ENCODE peak calls at places on chromosomes 13 and 19, in ten cellular contexts. One of them, this sample, is unnamed.

GRCh38 chr13:23657056-23657455 is 86.8 kb downstream of the TNFRSF19 start:
- DNase-seq in thoracic aorta: no peak
- DNase-seq in HFFc6: no peak
- DNase-seq in NT2/D1: no peak
- DNase-seq in stimulated activated CD4-positive, alpha-beta T cell treated with anti-CD3 and anti-CD28 coated beads, TNF-alpha, amount 100 ng/mL, for 1 hour: no peak
- DNase-seq in GF-D8: no peak
- DNase-seq in type B pancreatic cell: no peak
- DNase-seq in activated naive CD4-positive, alpha-beta T cell treated with anti-CD3 and anti-CD28 coated beads for 36 hours: no peak
- DNase-seq in nephron progenitor cell: no peak
- DNase-seq in CD8-positive, alpha-beta T cell: no peak
- DNase-seq in this sample: no peak

GRCh38 chr19:48325265-48325910 is at the start of gene EMP3:
- DNase-seq in NT2/D1: peak
- DNase-seq in GF-D8: peak
- DNase-seq in HFFc6: peak
- DNase-seq in thoracic aorta: peak
- DNase-seq in CD8-positive, alpha-beta T cell: peak
- DNase-seq in type B pancreatic cell: no peak
- DNase-seq in nephron progenitor cell: peak
- DNase-seq in stimulated activated CD4-positive, alpha-beta T cell treated with anti-CD3 and anti-CD28 coated beads, TNF-alpha, amount 100 ng/mL, for 1 hour: peak
- DNase-seq in activated naive CD4-positive, alpha-beta T cell treated with anti-CD3 and anti-CD28 coated beads for 36 hours: peak
- DNase-seq in this sample: peak

GRCh38 chr13:75850915-75851314 is 214.8 kb downstream of the LMO7 start:
- DNase-seq in stimulated activated CD4-positive, alpha-beta T cell treated with anti-CD3 and anti-CD28 coated beads, TNF-alpha, amount 100 ng/mL, for 1 hour: no peak
- DNase-seq in CD8-positive, alpha-beta T cell: no peak
- DNase-seq in NT2/D1: no peak
- DNase-seq in nephron progenitor cell: no peak
- DNase-seq in GF-D8: no peak
- DNase-seq in HFFc6: no peak
- DNase-seq in activated naive CD4-positive, alpha-beta T cell treated with anti-CD3 and anti-CD28 coated beads for 36 hours: no peak
- DNase-seq in type B pancreatic cell: no peak
- DNase-seq in thoracic aorta: no peak
- DNase-seq in this sample: peak

GRCh38 chr19:35777411-35777841 is 2.1 kb downstream of the ARHGAP33 start:
- DNase-seq in NT2/D1: peak
- DNase-seq in thoracic aorta: no peak
- DNase-seq in CD8-positive, alpha-beta T cell: no peak
- DNase-seq in GF-D8: no peak
- DNase-seq in stimulated activated CD4-positive, alpha-beta T cell treated with anti-CD3 and anti-CD28 coated beads, TNF-alpha, amount 100 ng/mL, for 1 hour: no peak
- DNase-seq in HFFc6: no peak
- DNase-seq in type B pancreatic cell: peak
- DNase-seq in activated naive CD4-positive, alpha-beta T cell treated with anti-CD3 and anti-CD28 coated beads for 36 hours: no peak
- DNase-seq in nephron progenitor cell: no peak
- DNase-seq in this sample: no peak

GRCh38 chr19:51181913-51182419 is 39.9 kb downstream of the SIGLEC7 start:
- DNase-seq in nephron progenitor cell: no peak
- DNase-seq in activated naive CD4-positive, alpha-beta T cell treated with anti-CD3 and anti-CD28 coated beads for 36 hours: no peak
- DNase-seq in type B pancreatic cell: no peak
- DNase-seq in stimulated activated CD4-positive, alpha-beta T cell treated with anti-CD3 and anti-CD28 coated beads, TNF-alpha, amount 100 ng/mL, for 1 hour: no peak
- DNase-seq in HFFc6: no peak
- DNase-seq in thoracic aorta: no peak
- DNase-seq in GF-D8: no peak
- DNase-seq in CD8-positive, alpha-beta T cell: no peak
- DNase-seq in NT2/D1: peak
- DNase-seq in this sample: no peak

GRCh38 chr19:49148784-49149651 is 6.2 kb downstream of the HRC start:
- DNase-seq in activated naive CD4-positive, alpha-beta T cell treated with anti-CD3 and anti-CD28 coated beads for 36 hours: peak
- DNase-seq in CD8-positive, alpha-beta T cell: peak
- DNase-seq in nephron progenitor cell: peak
- DNase-seq in NT2/D1: peak
- DNase-seq in type B pancreatic cell: peak
- DNase-seq in GF-D8: peak
- DNase-seq in HFFc6: peak
- DNase-seq in stimulated activated CD4-positive, alpha-beta T cell treated with anti-CD3 and anti-CD28 coated beads, TNF-alpha, amount 100 ng/mL, for 1 hour: peak
- DNase-seq in thoracic aorta: peak
- DNase-seq in this sample: peak

GRCh38 chr19:21466627-21467026 is 38.8 kb upstream of the ZNF429 start:
- DNase-seq in activated naive CD4-positive, alpha-beta T cell treated with anti-CD3 and anti-CD28 coated beads for 36 hours: no peak
- DNase-seq in thoracic aorta: no peak
- DNase-seq in stimulated activated CD4-positive, alpha-beta T cell treated with anti-CD3 and anti-CD28 coated beads, TNF-alpha, amount 100 ng/mL, for 1 hour: no peak
- DNase-seq in HFFc6: no peak
- DNase-seq in GF-D8: no peak
- DNase-seq in type B pancreatic cell: peak
- DNase-seq in nephron progenitor cell: no peak
- DNase-seq in NT2/D1: no peak
- DNase-seq in CD8-positive, alpha-beta T cell: no peak
- DNase-seq in this sample: no peak

GRCh38 chr13:107716741-107717140 is 498.6 kb downstream of the LIG4 start:
- DNase-seq in type B pancreatic cell: no peak
- DNase-seq in nephron progenitor cell: no peak
- DNase-seq in HFFc6: no peak
- DNase-seq in NT2/D1: no peak
- DNase-seq in thoracic aorta: no peak
- DNase-seq in CD8-positive, alpha-beta T cell: no peak
- DNase-seq in activated naive CD4-positive, alpha-beta T cell treated with anti-CD3 and anti-CD28 coated beads for 36 hours: no peak
- DNase-seq in GF-D8: no peak
- DNase-seq in stimulated activated CD4-positive, alpha-beta T cell treated with anti-CD3 and anti-CD28 coated beads, TNF-alpha, amount 100 ng/mL, for 1 hour: no peak
- DNase-seq in this sample: no peak

GRCh38 chr13:36148436-36148835 is 17.3 kb upstream of the DCLK1 start:
- DNase-seq in GF-D8: no peak
- DNase-seq in stimulated activated CD4-positive, alpha-beta T cell treated with anti-CD3 and anti-CD28 coated beads, TNF-alpha, amount 100 ng/mL, for 1 hour: no peak
- DNase-seq in activated naive CD4-positive, alpha-beta T cell treated with anti-CD3 and anti-CD28 coated beads for 36 hours: no peak
- DNase-seq in HFFc6: no peak
- DNase-seq in CD8-positive, alpha-beta T cell: no peak
- DNase-seq in NT2/D1: no peak
- DNase-seq in nephron progenitor cell: no peak
- DNase-seq in type B pancreatic cell: no peak
- DNase-seq in thoracic aorta: no peak
- DNase-seq in this sample: no peak

GRCh38 chr19:21566073-21566472 is 60.7 kb downstream of the ZNF429 start:
- DNase-seq in GF-D8: no peak
- DNase-seq in thoracic aorta: no peak
- DNase-seq in activated naive CD4-positive, alpha-beta T cell treated with anti-CD3 and anti-CD28 coated beads for 36 hours: peak
- DNase-seq in stimulated activated CD4-positive, alpha-beta T cell treated with anti-CD3 and anti-CD28 coated beads, TNF-alpha, amount 100 ng/mL, for 1 hour: no peak
- DNase-seq in type B pancreatic cell: no peak
- DNase-seq in nephron progenitor cell: no peak
- DNase-seq in CD8-positive, alpha-beta T cell: no peak
- DNase-seq in HFFc6: no peak
- DNase-seq in NT2/D1: no peak
- DNase-seq in this sample: peak

GRCh38 chr19:37572203-37572602 is 22.4 kb downstream of the ZNF571 start:
- DNase-seq in GF-D8: no peak
- DNase-seq in activated naive CD4-positive, alpha-beta T cell treated with anti-CD3 and anti-CD28 coated beads for 36 hours: no peak
- DNase-seq in stimulated activated CD4-positive, alpha-beta T cell treated with anti-CD3 and anti-CD28 coated beads, TNF-alpha, amount 100 ng/mL, for 1 hour: no peak
- DNase-seq in HFFc6: peak
- DNase-seq in type B pancreatic cell: no peak
- DNase-seq in CD8-positive, alpha-beta T cell: no peak
- DNase-seq in nephron progenitor cell: no peak
- DNase-seq in NT2/D1: no peak
- DNase-seq in thoracic aorta: no peak
- DNase-seq in this sample: peak

GRCh38 chr19:46728693-46729339 is 11.9 kb upstream of the PRKD2 start:
- DNase-seq in thoracic aorta: no peak
- DNase-seq in type B pancreatic cell: no peak
- DNase-seq in activated naive CD4-positive, alpha-beta T cell treated with anti-CD3 and anti-CD28 coated beads for 36 hours: peak
- DNase-seq in CD8-positive, alpha-beta T cell: peak
- DNase-seq in HFFc6: peak
- DNase-seq in stimulated activated CD4-positive, alpha-beta T cell treated with anti-CD3 and anti-CD28 coated beads, TNF-alpha, amount 100 ng/mL, for 1 hour: peak
- DNase-seq in nephron progenitor cell: peak
- DNase-seq in GF-D8: no peak
- DNase-seq in NT2/D1: no peak
- DNase-seq in this sample: no peak

GRCh38 chr19:10752237-10752912 is 34.5 kb downstream of the DNM2 start:
- DNase-seq in HFFc6: no peak
- DNase-seq in activated naive CD4-positive, alpha-beta T cell treated with anti-CD3 and anti-CD28 coated beads for 36 hours: no peak
- DNase-seq in nephron progenitor cell: no peak
- DNase-seq in NT2/D1: no peak
- DNase-seq in type B pancreatic cell: no peak
- DNase-seq in GF-D8: no peak
- DNase-seq in stimulated activated CD4-positive, alpha-beta T cell treated with anti-CD3 and anti-CD28 coated beads, TNF-alpha, amount 100 ng/mL, for 1 hour: no peak
- DNase-seq in thoracic aorta: no peak
- DNase-seq in CD8-positive, alpha-beta T cell: no peak
- DNase-seq in this sample: no peak

GRCh38 chr19:55484571-55485438 is at the start of gene NAT14:
- DNase-seq in HFFc6: peak
- DNase-seq in CD8-positive, alpha-beta T cell: peak
- DNase-seq in thoracic aorta: no peak
- DNase-seq in activated naive CD4-positive, alpha-beta T cell treated with anti-CD3 and anti-CD28 coated beads for 36 hours: peak
- DNase-seq in NT2/D1: peak
- DNase-seq in stimulated activated CD4-positive, alpha-beta T cell treated with anti-CD3 and anti-CD28 coated beads, TNF-alpha, amount 100 ng/mL, for 1 hour: peak
- DNase-seq in nephron progenitor cell: peak
- DNase-seq in type B pancreatic cell: peak
- DNase-seq in GF-D8: no peak
- DNase-seq in this sample: no peak

GRCh38 chr19:45994456-45994988 is 745 bp upstream of the CCDC61 start:
- DNase-seq in nephron progenitor cell: no peak
- DNase-seq in stimulated activated CD4-positive, alpha-beta T cell treated with anti-CD3 and anti-CD28 coated beads, TNF-alpha, amount 100 ng/mL, for 1 hour: no peak
- DNase-seq in CD8-positive, alpha-beta T cell: no peak
- DNase-seq in GF-D8: no peak
- DNase-seq in activated naive CD4-positive, alpha-beta T cell treated with anti-CD3 and anti-CD28 coated beads for 36 hours: no peak
- DNase-seq in HFFc6: no peak
- DNase-seq in type B pancreatic cell: no peak
- DNase-seq in thoracic aorta: no peak
- DNase-seq in NT2/D1: no peak
- DNase-seq in this sample: peak

GRCh38 chr13:27524981-27525975 is 74.9 kb upstream of the MTIF3 start:
- DNase-seq in GF-D8: no peak
- DNase-seq in NT2/D1: no peak
- DNase-seq in activated naive CD4-positive, alpha-beta T cell treated with anti-CD3 and anti-CD28 coated beads for 36 hours: no peak
- DNase-seq in nephron progenitor cell: no peak
- DNase-seq in CD8-positive, alpha-beta T cell: no peak
- DNase-seq in stimulated activated CD4-positive, alpha-beta T cell treated with anti-CD3 and anti-CD28 coated beads, TNF-alpha, amount 100 ng/mL, for 1 hour: no peak
- DNase-seq in thoracic aorta: no peak
- DNase-seq in HFFc6: no peak
- DNase-seq in type B pancreatic cell: no peak
- DNase-seq in this sample: no peak

GRCh38 chr19:58252102-58252685 is 23.5 kb downstream of the ZNF544 start:
- DNase-seq in GF-D8: no peak
- DNase-seq in nephron progenitor cell: no peak
- DNase-seq in thoracic aorta: no peak
- DNase-seq in CD8-positive, alpha-beta T cell: no peak
- DNase-seq in NT2/D1: no peak
- DNase-seq in HFFc6: no peak
- DNase-seq in activated naive CD4-positive, alpha-beta T cell treated with anti-CD3 and anti-CD28 coated beads for 36 hours: no peak
- DNase-seq in stimulated activated CD4-positive, alpha-beta T cell treated with anti-CD3 and anti-CD28 coated beads, TNF-alpha, amount 100 ng/mL, for 1 hour: no peak
- DNase-seq in type B pancreatic cell: no peak
- DNase-seq in this sample: no peak

GRCh38 chr13:107185889-107186288 is 618.0 kb upstream of the ARGLU1 start:
- DNase-seq in CD8-positive, alpha-beta T cell: no peak
- DNase-seq in GF-D8: no peak
- DNase-seq in NT2/D1: no peak
- DNase-seq in activated naive CD4-positive, alpha-beta T cell treated with anti-CD3 and anti-CD28 coated beads for 36 hours: no peak
- DNase-seq in stimulated activated CD4-positive, alpha-beta T cell treated with anti-CD3 and anti-CD28 coated beads, TNF-alpha, amount 100 ng/mL, for 1 hour: no peak
- DNase-seq in type B pancreatic cell: no peak
- DNase-seq in HFFc6: no peak
- DNase-seq in thoracic aorta: no peak
- DNase-seq in nephron progenitor cell: no peak
- DNase-seq in this sample: peak

GRCh38 chr13:67736646-67737420 is 506.7 kb upstream of the PCDH9 start:
- DNase-seq in activated naive CD4-positive, alpha-beta T cell treated with anti-CD3 and anti-CD28 coated beads for 36 hours: no peak
- DNase-seq in type B pancreatic cell: no peak
- DNase-seq in thoracic aorta: no peak
- DNase-seq in CD8-positive, alpha-beta T cell: no peak
- DNase-seq in nephron progenitor cell: peak
- DNase-seq in GF-D8: no peak
- DNase-seq in stimulated activated CD4-positive, alpha-beta T cell treated with anti-CD3 and anti-CD28 coated beads, TNF-alpha, amount 100 ng/mL, for 1 hour: no peak
- DNase-seq in NT2/D1: peak
- DNase-seq in HFFc6: no peak
- DNase-seq in this sample: peak

GRCh38 chr19:2345794-2346663 is 14.0 kb upstream of the TMPRSS9 start:
- DNase-seq in HFFc6: no peak
- DNase-seq in thoracic aorta: no peak
- DNase-seq in nephron progenitor cell: no peak
- DNase-seq in type B pancreatic cell: no peak
- DNase-seq in GF-D8: no peak
- DNase-seq in stimulated activated CD4-positive, alpha-beta T cell treated with anti-CD3 and anti-CD28 coated beads, TNF-alpha, amount 100 ng/mL, for 1 hour: no peak
- DNase-seq in CD8-positive, alpha-beta T cell: no peak
- DNase-seq in NT2/D1: no peak
- DNase-seq in activated naive CD4-positive, alpha-beta T cell treated with anti-CD3 and anti-CD28 coated beads for 36 hours: no peak
- DNase-seq in this sample: no peak

GRCh38 chr13:98144501-98145350 is 1.8 kb downstream of the FARP1 start:
- DNase-seq in HFFc6: peak
- DNase-seq in activated naive CD4-positive, alpha-beta T cell treated with anti-CD3 and anti-CD28 coated beads for 36 hours: no peak
- DNase-seq in NT2/D1: no peak
- DNase-seq in stimulated activated CD4-positive, alpha-beta T cell treated with anti-CD3 and anti-CD28 coated beads, TNF-alpha, amount 100 ng/mL, for 1 hour: no peak
- DNase-seq in GF-D8: no peak
- DNase-seq in type B pancreatic cell: no peak
- DNase-seq in CD8-positive, alpha-beta T cell: no peak
- DNase-seq in nephron progenitor cell: peak
- DNase-seq in thoracic aorta: no peak
- DNase-seq in this sample: peak

GRCh38 chr13:76161143-76161542 is 525.0 kb downstream of the LMO7 start:
- DNase-seq in CD8-positive, alpha-beta T cell: no peak
- DNase-seq in thoracic aorta: no peak
- DNase-seq in nephron progenitor cell: no peak
- DNase-seq in stimulated activated CD4-positive, alpha-beta T cell treated with anti-CD3 and anti-CD28 coated beads, TNF-alpha, amount 100 ng/mL, for 1 hour: no peak
- DNase-seq in HFFc6: no peak
- DNase-seq in GF-D8: no peak
- DNase-seq in NT2/D1: no peak
- DNase-seq in activated naive CD4-positive, alpha-beta T cell treated with anti-CD3 and anti-CD28 coated beads for 36 hours: no peak
- DNase-seq in type B pancreatic cell: no peak
- DNase-seq in this sample: no peak

GRCh38 chr13:74715718-74716117 is 581.5 kb upstream of the KLF12 start:
- DNase-seq in HFFc6: no peak
- DNase-seq in activated naive CD4-positive, alpha-beta T cell treated with anti-CD3 and anti-CD28 coated beads for 36 hours: no peak
- DNase-seq in GF-D8: no peak
- DNase-seq in type B pancreatic cell: no peak
- DNase-seq in NT2/D1: no peak
- DNase-seq in nephron progenitor cell: no peak
- DNase-seq in CD8-positive, alpha-beta T cell: no peak
- DNase-seq in stimulated activated CD4-positive, alpha-beta T cell treated with anti-CD3 and anti-CD28 coated beads, TNF-alpha, amount 100 ng/mL, for 1 hour: no peak
- DNase-seq in thoracic aorta: no peak
- DNase-seq in this sample: no peak

GRCh38 chr13:40319699-40320586 is 346.5 kb downstream of the FOXO1 start:
- DNase-seq in CD8-positive, alpha-beta T cell: no peak
- DNase-seq in type B pancreatic cell: no peak
- DNase-seq in thoracic aorta: no peak
- DNase-seq in nephron progenitor cell: no peak
- DNase-seq in HFFc6: no peak
- DNase-seq in NT2/D1: no peak
- DNase-seq in GF-D8: no peak
- DNase-seq in stimulated activated CD4-positive, alpha-beta T cell treated with anti-CD3 and anti-CD28 coated beads, TNF-alpha, amount 100 ng/mL, for 1 hour: no peak
- DNase-seq in activated naive CD4-positive, alpha-beta T cell treated with anti-CD3 and anti-CD28 coated beads for 36 hours: peak
- DNase-seq in this sample: no peak

GRCh38 chr13:33016414-33017409 is at the start of gene KL:
- DNase-seq in type B pancreatic cell: no peak
- DNase-seq in thoracic aorta: no peak
- DNase-seq in activated naive CD4-positive, alpha-beta T cell treated with anti-CD3 and anti-CD28 coated beads for 36 hours: peak
- DNase-seq in NT2/D1: no peak
- DNase-seq in nephron progenitor cell: peak
- DNase-seq in CD8-positive, alpha-beta T cell: no peak
- DNase-seq in stimulated activated CD4-positive, alpha-beta T cell treated with anti-CD3 and anti-CD28 coated beads, TNF-alpha, amount 100 ng/mL, for 1 hour: no peak
- DNase-seq in GF-D8: no peak
- DNase-seq in HFFc6: no peak
- DNase-seq in this sample: no peak

GRCh38 chr13:77732287-77732686 is 34.8 kb downstream of the SLAIN1 start:
- DNase-seq in CD8-positive, alpha-beta T cell: no peak
- DNase-seq in NT2/D1: no peak
- DNase-seq in thoracic aorta: no peak
- DNase-seq in HFFc6: no peak
- DNase-seq in activated naive CD4-positive, alpha-beta T cell treated with anti-CD3 and anti-CD28 coated beads for 36 hours: no peak
- DNase-seq in type B pancreatic cell: no peak
- DNase-seq in GF-D8: no peak
- DNase-seq in nephron progenitor cell: no peak
- DNase-seq in stimulated activated CD4-positive, alpha-beta T cell treated with anti-CD3 and anti-CD28 coated beads, TNF-alpha, amount 100 ng/mL, for 1 hour: no peak
- DNase-seq in this sample: no peak

GRCh38 chr19:871446-872265 is 12.2 kb downstream of the CFD start:
- DNase-seq in HFFc6: no peak
- DNase-seq in thoracic aorta: no peak
- DNase-seq in nephron progenitor cell: no peak
- DNase-seq in stimulated activated CD4-positive, alpha-beta T cell treated with anti-CD3 and anti-CD28 coated beads, TNF-alpha, amount 100 ng/mL, for 1 hour: no peak
- DNase-seq in NT2/D1: no peak
- DNase-seq in type B pancreatic cell: no peak
- DNase-seq in GF-D8: no peak
- DNase-seq in activated naive CD4-positive, alpha-beta T cell treated with anti-CD3 and anti-CD28 coated beads for 36 hours: no peak
- DNase-seq in CD8-positive, alpha-beta T cell: no peak
- DNase-seq in this sample: no peak

GRCh38 chr13:111204438-111205177 is 89.5 kb downstream of the ARHGEF7 start:
- DNase-seq in GF-D8: no peak
- DNase-seq in stimulated activated CD4-positive, alpha-beta T cell treated with anti-CD3 and anti-CD28 coated beads, TNF-alpha, amount 100 ng/mL, for 1 hour: no peak
- DNase-seq in nephron progenitor cell: peak
- DNase-seq in HFFc6: peak
- DNase-seq in type B pancreatic cell: no peak
- DNase-seq in activated naive CD4-positive, alpha-beta T cell treated with anti-CD3 and anti-CD28 coated beads for 36 hours: no peak
- DNase-seq in NT2/D1: no peak
- DNase-seq in thoracic aorta: peak
- DNase-seq in CD8-positive, alpha-beta T cell: no peak
- DNase-seq in this sample: no peak

This sample was measured in RKO.